ENCODE peak calls at places on chromosomes 12 and 14, in four cellular contexts. H, S, J and B are unnamed samples. For H3K4me1, the result is how much of the 10 kb centered on the place peaks cover.

GRCh38 chr12:121784460-121784859 is 9.0 kb downstream of the RHOF start:
- DNase-seq in H (no peak), S (no peak), J (no peak), B (no peak)

GRCh38 chr12:126397071-126397571 is 1331.9 kb downstream of the AACS start:
- DNase-seq in H (no peak), S (no peak), J (no peak), B (no peak)

GRCh38 chr12:65834146-65834935 is 10.1 kb downstream of the HMGA2 start:
- DNase-seq in H (no peak), S (no peak), J (no peak), B (no peak)

GRCh38 chr12:108532061-108532848 is 17.2 kb downstream of the FICD start:
- DNase-seq in H (no peak), S (peak), J (no peak), B (no peak)

GRCh38 chr12:113831486-113831885 is 134.6 kb downstream of the RBM19 start:
- DNase-seq in H (no peak), S (no peak), J (no peak), B (no peak)

GRCh38 chr12:48969847-48970701 is 1.5 kb downstream of the WNT10B start:
- DNase-seq in H (no peak), S (no peak), J (no peak), B (no peak)

GRCh38 chr12:6635856-6636521 is at the start of gene LPAR5:
- DNase-seq in H (no peak), S (no peak), J (peak), B (no peak)

GRCh38 chr12:29519585-29520182 is 22.2 kb upstream of the OVCH1 start:
- DNase-seq in H (no peak), S (no peak), J (peak), B (no peak)

GRCh38 chr14:74347096-74347794 is 1.0 kb upstream of the VRTN start:
- DNase-seq in H (no peak), S (no peak), J (peak), B (no peak)

GRCh38 chr12:112961074-112961473 is 17.2 kb upstream of the OAS2 start:
- DNase-seq in H (no peak), S (no peak), J (no peak), B (no peak)

GRCh38 chr12:94134226-94134795 is 14.1 kb upstream of the PLXNC1 start:
- DNase-seq in H (no peak), S (no peak), J (peak), B (no peak)

GRCh38 chr12:77469614-77470333 is 360.9 kb upstream of the NAV3 start:
- DNase-seq in H (no peak), S (no peak), J (no peak), B (no peak)

GRCh38 chr12:76942276-76942675 is 63.5 kb upstream of the CSRP2 start:
- DNase-seq in H (no peak), S (no peak), J (no peak), B (no peak)

GRCh38 chr14:65492277-65492676 is 79.7 kb downstream of the FUT8 start:
- DNase-seq in H (no peak), S (no peak), J (no peak), B (no peak)

GRCh38 chr12:52204095-52204930 is 12.5 kb upstream of the KRT80 start:
- DNase-seq in H (peak), S (no peak), J (no peak), B (no peak)

GRCh38 chr14:40312296-40312695 is 880.1 kb upstream of the FBXO33 start:
- DNase-seq in H (no peak), S (no peak), J (no peak), B (no peak)

GRCh38 chr14:88488081-88488480 is 66.7 kb downstream of the PTPN21 start:
- DNase-seq in H (no peak), S (no peak), J (no peak), B (no peak)

GRCh38 chr12:116662612-116663144 is 75.2 kb downstream of the SPRING1 start:
- DNase-seq in H (no peak), S (no peak), J (no peak), B (no peak)

GRCh38 chr12:77087427-77087826 is 22.1 kb upstream of the E2F7 start:
- DNase-seq in H (no peak), S (no peak), J (no peak), B (no peak)

GRCh38 chr14:95895720-95896119 is 19.1 kb downstream of the TUNAR start:
- DNase-seq in H (no peak), S (no peak), J (no peak), B (no peak)

GRCh38 chr14:59511916-59512530 is 27.7 kb downstream of the JKAMP start:
- DNase-seq in H (no peak), S (no peak), J (no peak), B (no peak)
- TF ChIP-seq CTCF in H (peak), S (no peak), J (peak), B (no peak)

DNA sequence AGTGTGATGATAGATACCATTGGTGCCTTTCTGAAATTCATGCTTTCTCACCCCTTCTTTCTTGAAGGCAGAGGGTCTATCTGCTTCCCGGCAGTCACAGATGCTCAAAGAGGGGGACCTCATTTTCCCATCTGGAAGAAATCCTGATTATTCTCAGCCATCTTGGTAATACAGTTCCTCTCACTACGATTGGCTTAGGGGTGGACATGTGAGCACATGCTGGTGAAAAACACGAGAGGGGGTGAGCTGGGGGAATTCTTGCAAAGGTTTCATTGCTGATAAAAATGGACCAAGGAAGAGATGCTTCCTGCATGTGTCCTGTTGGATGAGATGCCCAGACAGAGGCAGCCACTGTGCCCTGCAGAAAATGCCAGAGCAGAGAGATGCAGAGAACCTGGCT is 13.8 kb upstream of the SCARB1 start:
- DNase-seq in H (no peak), S (no peak), J (no peak), B (no peak)
- H3K4me3 ChIP-seq in H (no peak), S (no peak), J (no peak), B (no peak)

DNA sequence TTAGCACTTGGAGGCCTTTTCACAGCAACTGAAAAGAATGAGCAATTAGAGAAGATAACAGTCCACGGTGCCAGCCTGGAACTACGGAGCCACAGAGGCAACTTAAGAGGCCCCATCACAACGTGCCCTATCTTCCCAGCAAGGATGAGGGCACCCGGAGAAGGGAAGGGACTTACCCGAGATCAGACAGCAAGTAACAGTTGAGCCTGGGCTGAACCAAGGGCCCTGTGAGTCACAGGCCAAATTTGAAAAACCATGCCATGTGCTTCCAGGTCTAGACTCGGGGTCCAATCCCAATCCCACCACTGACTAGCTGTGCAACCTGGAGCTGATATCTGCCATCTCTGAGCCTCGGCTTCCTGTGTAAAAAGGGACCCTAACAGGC is 42.2 kb downstream of the PITPNM2 start:
- DNase-seq in H (no peak), S (no peak), J (no peak), B (no peak)
- H3K4me1 ChIP-seq in H (under half), S (under half), J (under half), B (under half)

DNA sequence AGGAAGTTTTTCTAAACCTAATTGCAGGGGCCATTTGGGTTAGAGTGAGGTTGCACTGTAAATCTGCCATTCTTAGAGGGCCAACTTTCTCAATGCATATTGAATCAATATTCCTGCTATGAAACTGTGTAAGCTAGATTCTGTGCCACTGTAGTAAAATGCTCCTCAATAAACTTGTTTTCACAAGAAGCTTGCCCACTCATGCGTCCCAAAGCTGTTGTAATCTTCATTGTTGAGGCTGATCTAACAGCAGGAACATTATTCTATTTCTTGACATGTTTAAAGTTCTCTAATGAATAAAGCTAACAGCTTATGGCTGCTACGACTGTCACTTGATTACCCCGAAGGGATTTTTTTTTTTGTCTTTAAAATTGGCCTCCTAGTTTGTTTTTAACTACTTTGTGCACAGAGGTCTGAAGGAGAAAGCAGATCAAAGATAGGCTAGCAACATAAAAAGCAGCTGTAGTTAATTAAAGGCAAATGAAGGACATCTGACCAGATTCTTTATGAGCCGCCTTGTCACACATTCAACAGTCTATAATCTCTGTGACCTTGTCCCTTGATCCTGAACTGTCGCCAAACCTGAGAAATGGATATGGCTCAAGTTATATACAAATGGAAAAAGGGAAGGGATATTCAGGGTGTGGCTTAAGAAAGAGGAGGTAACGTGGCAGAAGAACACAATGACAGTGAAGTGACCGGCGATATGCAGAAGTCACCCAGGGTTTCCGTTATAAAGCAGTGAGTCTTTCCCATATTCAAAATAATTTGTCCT is 243.8 kb downstream of the PAX9 start:
- DNase-seq in H (no peak), S (no peak), J (no peak), B (no peak)
- TF ChIP-seq CTCF in H (no peak), S (no peak), J (no peak), B (no peak)

GRCh38 chr12:99960312-99960711 is 24.4 kb downstream of the ANKS1B start:
- DNase-seq in H (no peak), S (no peak), J (no peak), B (no peak)

GRCh38 chr12:99957866-99958466 is 26.8 kb downstream of the ANKS1B start:
- DNase-seq in H (no peak), S (no peak), J (no peak), B (no peak)

GRCh38 chr12:99954724-99955123 is 30.0 kb downstream of the ANKS1B start:
- DNase-seq in H (no peak), S (no peak), J (no peak), B (no peak)

GRCh38 chr12:99959549-99960170 is 25.1 kb downstream of the ANKS1B start:
- DNase-seq in H (no peak), S (no peak), J (no peak), B (no peak)
- H3K4me3 ChIP-seq in H (no peak), S (no peak), J (no peak), B (no peak)

DNA sequence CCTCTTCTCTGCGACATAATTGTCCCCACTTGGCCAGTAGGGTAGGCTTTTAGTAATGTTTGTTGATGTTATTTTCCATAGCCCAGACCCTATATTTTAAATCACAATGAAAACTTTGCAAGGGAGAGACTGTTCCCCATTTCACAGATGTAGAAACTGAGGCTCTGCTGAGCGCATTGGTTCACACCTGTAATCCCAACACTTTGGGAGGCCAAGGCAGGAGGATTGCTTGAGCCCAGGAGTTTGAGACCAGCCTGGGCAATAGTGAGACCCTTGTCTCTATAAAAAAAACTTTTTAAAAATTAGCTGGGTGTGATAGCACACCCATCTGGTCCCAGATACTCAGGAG is 114.8 kb downstream of the DIP2B start:
- DNase-seq in H (no peak), S (no peak), J (no peak), B (no peak)
- H3K4me1 ChIP-seq in H (under half), S (under half), J (half or more), B (under half)

DNA sequence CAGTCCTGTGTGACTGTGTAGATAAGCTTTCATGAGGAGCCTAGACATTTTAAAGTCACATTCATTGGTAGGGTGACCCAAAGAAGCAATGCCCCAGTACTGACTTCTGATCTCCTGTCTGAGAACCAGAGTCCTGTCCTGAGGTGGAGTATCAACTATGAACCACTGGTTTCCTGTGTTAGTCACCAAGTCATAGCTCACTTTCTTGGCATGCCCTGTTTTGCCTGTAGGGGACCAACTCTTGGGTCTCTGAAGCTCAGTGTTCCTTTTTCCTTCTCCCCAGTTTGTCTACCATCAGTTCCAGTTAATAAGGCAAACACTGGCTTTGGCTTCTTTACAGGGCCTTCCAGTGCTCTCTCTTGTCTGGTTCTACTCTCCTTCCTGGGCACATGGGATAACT is 97.4 kb downstream of the C12orf75 start:
- DNase-seq in H (no peak), S (no peak), J (no peak), B (no peak)
- TF ChIP-seq CTCF in H (no peak), S (no peak), J (no peak), B (no peak)